ENCODE peak calls at places on chromosomes 16 and 17, in ten cellular contexts. T is Caco-2, I is NB4, K is MM.1S, W is astrocyte of the cerebellum, U is A549, H is mesothelial cell of epicardium, B is uterus, P is neural progenitor cell, J is neural crest cell. C is an unnamed sample.

GRCh38 chr16:73058616-73059409 is 10.9 kb upstream of the ZFHX3 start:
- DNase-seq in I (peak; percentile 63), B (no peak), H (no peak), K (peak; percentile 15), P (peak; percentile 88), T (peak; percentile 64), U (no peak), J (peak; percentile 53), W (no peak), C (peak; percentile 60)

GRCh38 chr16:1884155-1884760 is 12.3 kb upstream of the MEIOB start:
- DNase-seq in B (no peak), T (peak; percentile 33), K (no peak), H (no peak), J (no peak), I (peak; percentile 92), W (no peak), P (no peak), U (peak; percentile 72), C (peak; percentile 8)

GRCh38 chr16:46748775-46749705 is 896 bp upstream of the MYLK3 start:
- DNase-seq in H (no peak), T (no peak), U (no peak), J (no peak), K (no peak), I (no peak), W (no peak), B (no peak), P (no peak), C (no peak)

GRCh38 chr16:8962393-8963009 is 1.2 kb downstream of the USP7 start:
- DNase-seq in P (peak; percentile 64), W (no peak), B (no peak), K (peak; percentile 95), U (no peak), H (peak; percentile 54), J (no peak), I (peak; percentile 44), T (peak; percentile 29), C (no peak)

GRCh38 chr16:83344014-83344413 is 463.8 kb upstream of the HSBP1 start:
- DNase-seq in B (peak; percentile 37), J (no peak), U (no peak), W (peak; percentile 89), P (no peak), H (no peak), T (no peak), I (no peak), K (no peak), C (peak; percentile 90)

GRCh38 chr16:87212026-87212425 is 105.2 kb downstream of the C16orf95 start:
- DNase-seq in I (no peak), H (no peak), U (no peak), P (no peak), T (no peak), J (no peak), W (no peak), B (no peak), K (no peak), C (peak; percentile 62)

GRCh38 chr16:62041401-62041800 is 5.2 kb upstream of the CDH8 start:
- DNase-seq in I (peak; percentile 32), J (peak; percentile 13), T (peak; percentile 51), K (no peak), H (no peak), B (no peak), U (peak; percentile 5), W (peak; percentile 47), P (peak; percentile 84), C (peak; percentile 47)

GRCh38 chr16:86806838-86807351 is 228.5 kb downstream of the FOXL1 start:
- DNase-seq in K (no peak), W (no peak), P (peak; percentile 49), J (no peak), H (peak; percentile 75), U (no peak), I (no peak), T (no peak), B (no peak), C (no peak)

GRCh38 chr16:89782489-89782888 is 34.0 kb downstream of the FANCA start:
- DNase-seq in P (no peak), T (no peak), U (no peak), H (no peak), J (no peak), K (no peak), I (no peak), B (no peak), W (no peak), C (no peak)

GRCh38 chr17:77728022-77728671 is 230.4 kb upstream of the TNRC6C start:
- DNase-seq in H (no peak), J (no peak), U (no peak), K (no peak), B (peak; percentile 65), W (no peak), T (no peak), P (no peak), I (no peak), C (peak; percentile 80)
- TF ChIP-seq CTCF in H (no peak), J (peak; percentile 26), U (no peak), K (no peak), B (peak; percentile 15), W (no peak), T (no peak), P (no peak), I (peak; percentile 5), C (peak; percentile 55)

GRCh38 chr16:3732171-3732570 is 14.8 kb upstream of the TRAP1 start:
- DNase-seq in K (no peak), W (no peak), U (no peak), T (no peak), I (no peak), H (no peak), B (no peak), P (no peak), J (no peak), C (no peak)

GRCh38 chr16:3728424-3729160 is 11.3 kb upstream of the TRAP1 start:
- DNase-seq in I (no peak), H (no peak), J (no peak), T (no peak), B (no peak), P (no peak), U (no peak), W (no peak), K (no peak), C (no peak)

GRCh38 chr16:3729161-3730112 is 12.1 kb upstream of the TRAP1 start:
- DNase-seq in P (no peak), I (no peak), J (no peak), W (no peak), K (no peak), H (no peak), B (no peak), T (no peak), U (no peak), C (no peak)

GRCh38 chr16:3731126-3731935 is 14.0 kb upstream of the TRAP1 start:
- DNase-seq in B (no peak), W (no peak), T (no peak), J (no peak), H (no peak), U (no peak), I (no peak), P (no peak), K (no peak), C (no peak)

GRCh38 chr16:3730161-3731125 is 13.1 kb upstream of the TRAP1 start:
- DNase-seq in I (no peak), T (no peak), J (no peak), U (no peak), W (no peak), B (no peak), P (no peak), K (no peak), H (no peak), C (no peak)
- TF ChIP-seq CTCF in I (no peak), T (no peak), J (no peak), U (no peak), W (no peak), B (no peak), P (no peak), K (no peak), H (no peak), C (no peak)

GRCh38 chr17:45719335-45720071 is 64.6 kb upstream of the CRHR1 start:
- DNase-seq in T (peak; percentile 46), P (peak; percentile 54), H (no peak), W (peak; percentile 16), U (peak; percentile 82), J (no peak), K (no peak), B (no peak), I (peak; percentile 64), C (peak; percentile 78)
- TF ChIP-seq CTCF in T (peak; percentile 35), P (peak; percentile 46), H (peak; percentile 31), W (peak; percentile 58), U (peak; percentile 24), J (peak; percentile 42), K (peak; percentile 7), B (no peak), I (peak; percentile 48), C (peak; percentile 69)

DNA sequence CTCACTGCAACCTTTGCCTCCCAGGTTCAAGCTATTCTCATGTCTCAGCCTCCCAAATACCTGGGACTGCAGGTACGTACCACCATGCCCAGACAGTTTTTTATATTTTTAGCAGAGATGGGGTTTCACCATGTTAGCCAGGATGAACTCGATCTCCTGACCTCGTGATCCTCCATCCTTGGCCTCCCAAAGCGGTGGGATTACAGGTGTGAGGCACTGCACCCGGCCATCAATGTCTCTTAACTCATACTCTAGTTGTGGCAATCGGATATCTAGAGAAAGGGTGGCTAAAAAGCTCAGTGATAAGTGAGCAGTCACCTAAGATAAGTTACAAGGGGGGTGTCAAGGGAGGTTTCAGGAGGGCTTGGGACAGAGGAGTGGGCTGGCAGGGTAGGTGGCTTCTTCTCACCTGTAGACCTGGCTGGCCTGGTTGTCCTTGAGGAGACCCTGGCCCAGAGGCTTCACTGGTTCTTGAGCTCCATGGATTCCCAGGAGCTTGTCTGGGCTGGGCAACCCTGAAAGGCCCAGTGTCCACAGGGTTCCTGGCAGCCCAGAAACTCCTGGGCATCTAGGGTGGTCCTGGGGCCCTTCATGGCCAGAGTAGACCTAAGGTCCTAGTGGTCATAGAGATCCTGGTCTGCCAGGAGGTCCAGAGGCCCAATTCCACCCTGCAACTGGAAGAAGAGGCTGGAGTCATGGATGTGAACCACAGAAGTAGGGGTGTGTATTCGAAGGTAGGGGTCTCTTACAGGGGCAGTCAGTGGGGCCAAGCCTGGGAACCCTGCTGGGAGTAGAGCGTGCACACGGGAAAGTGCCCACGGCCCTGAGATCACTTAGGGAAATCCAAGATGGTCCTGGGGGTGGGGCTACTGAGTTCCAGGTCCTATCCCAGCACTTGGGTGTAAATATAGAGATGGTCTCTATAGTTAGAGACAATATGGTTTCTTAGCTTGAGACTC is 12.7 kb upstream of the IGFBP4 start:
- DNase-seq in I (no peak), B (no peak), U (no peak), H (no peak), W (no peak), P (no peak), K (no peak), T (no peak), J (no peak), C (no peak)
- TF ChIP-seq CTCF in I (no peak), B (no peak), U (no peak), H (no peak), W (no peak), P (no peak), K (no peak), T (no peak), J (no peak), C (no peak)

GRCh38 chr17:688100-688989 is 26.3 kb downstream of the VPS53 start:
- DNase-seq in U (no peak), P (peak; percentile 56), H (no peak), K (no peak), J (no peak), B (no peak), W (peak; percentile 35), T (no peak), I (peak; percentile 62), C (peak; percentile 33)
- TF ChIP-seq CTCF in U (peak; percentile 21), P (peak; percentile 60), H (no peak), K (no peak), J (peak; percentile 51), B (no peak), W (peak; percentile 54), T (no peak), I (peak; percentile 11), C (peak; percentile 39)